ENCODE peak calls at places on chromosomes 6 and 20, in four cellular contexts. One of them, this sample, is unnamed.

GRCh38 chr6:72580281-72580940 is 41.5 kb upstream of the KCNQ5 start:
- DNase-seq in H9: peak; percentile 33
- DNase-seq in WTC11: peak; percentile 23
- DNase-seq in CD8-positive, alpha-beta T cell: no peak
- DNase-seq in this sample: no peak

GRCh38 chr20:16241911-16242310 is 331.3 kb downstream of the KIF16B start:
- DNase-seq in H9: no peak
- DNase-seq in WTC11: no peak
- DNase-seq in CD8-positive, alpha-beta T cell: no peak
- DNase-seq in this sample: no peak

GRCh38 chr6:16836186-16836981 is 75.1 kb upstream of the ATXN1 start:
- DNase-seq in H9: no peak
- DNase-seq in WTC11: no peak
- DNase-seq in CD8-positive, alpha-beta T cell: no peak
- DNase-seq in this sample: no peak

GRCh38 chr20:40739841-40740240 is 50.8 kb upstream of the MAFB start:
- DNase-seq in H9: no peak
- DNase-seq in WTC11: no peak
- DNase-seq in CD8-positive, alpha-beta T cell: no peak
- DNase-seq in this sample: no peak

GRCh38 chr6:95185874-95186273 is 391.5 kb upstream of the MANEA start:
- DNase-seq in H9: no peak
- DNase-seq in WTC11: no peak
- DNase-seq in CD8-positive, alpha-beta T cell: no peak
- DNase-seq in this sample: no peak

GRCh38 chr6:55963301-55963700 is 87.9 kb upstream of the BMP5 start:
- DNase-seq in H9: no peak
- DNase-seq in WTC11: peak; percentile 35
- DNase-seq in CD8-positive, alpha-beta T cell: no peak
- DNase-seq in this sample: no peak

GRCh38 chr6:127083231-127084015 is 35.0 kb upstream of the RSPO3 start:
- DNase-seq in H9: no peak
- DNase-seq in WTC11: no peak
- DNase-seq in CD8-positive, alpha-beta T cell: no peak
- DNase-seq in this sample: no peak

GRCh38 chr6:165562421-165563090 is 100.5 kb downstream of the PDE10A start:
- DNase-seq in H9: no peak
- DNase-seq in WTC11: no peak
- DNase-seq in CD8-positive, alpha-beta T cell: no peak
- DNase-seq in this sample: no peak

GRCh38 chr6:30075094-30075986 is at the start of gene RNF39:
- DNase-seq in H9: no peak
- DNase-seq in WTC11: peak; percentile 83
- DNase-seq in CD8-positive, alpha-beta T cell: no peak
- DNase-seq in this sample: no peak

GRCh38 chr6:45566882-45567281 is 189.1 kb upstream of the SUPT3H start:
- DNase-seq in H9: peak; percentile 31
- DNase-seq in WTC11: no peak
- DNase-seq in CD8-positive, alpha-beta T cell: no peak
- DNase-seq in this sample: no peak

GRCh38 chr20:57440678-57441509 is 49.7 kb downstream of the RBM38 start:
- DNase-seq in H9: peak; percentile 53
- DNase-seq in WTC11: peak; percentile 25
- DNase-seq in CD8-positive, alpha-beta T cell: no peak
- DNase-seq in this sample: no peak

GRCh38 chr6:16273266-16273665 is 34.9 kb downstream of the GMPR start:
- DNase-seq in H9: no peak
- DNase-seq in WTC11: no peak
- DNase-seq in CD8-positive, alpha-beta T cell: no peak
- DNase-seq in this sample: no peak

GRCh38 chr6:144655376-144655775 is 370.2 kb downstream of the UTRN start:
- DNase-seq in H9: no peak
- DNase-seq in WTC11: no peak
- DNase-seq in CD8-positive, alpha-beta T cell: no peak
- DNase-seq in this sample: no peak

GRCh38 chr6:85464722-85465150 is 14.9 kb downstream of the NT5E start:
- DNase-seq in H9: no peak
- DNase-seq in WTC11: no peak
- DNase-seq in CD8-positive, alpha-beta T cell: peak; percentile 41
- DNase-seq in this sample: no peak

GRCh38 chr6:35496851-35497570 is at the start of gene TEAD3:
- DNase-seq in H9: peak; percentile 82
- DNase-seq in WTC11: peak; percentile 89
- DNase-seq in CD8-positive, alpha-beta T cell: peak; percentile 33
- DNase-seq in this sample: peak; percentile 73

GRCh38 chr6:115982453-115982852 is 78.2 kb downstream of the FRK start:
- DNase-seq in H9: no peak
- DNase-seq in WTC11: no peak
- DNase-seq in CD8-positive, alpha-beta T cell: no peak
- DNase-seq in this sample: no peak

GRCh38 chr6:143276436-143276835 is 174.1 kb downstream of the ADAT2 start:
- DNase-seq in H9: no peak
- DNase-seq in WTC11: no peak
- DNase-seq in CD8-positive, alpha-beta T cell: no peak
- DNase-seq in this sample: no peak

GRCh38 chr6:108361312-108361932 is 66.6 kb downstream of the AFG1L start:
- DNase-seq in H9: no peak
- DNase-seq in WTC11: no peak
- DNase-seq in CD8-positive, alpha-beta T cell: no peak
- DNase-seq in this sample: no peak

GRCh38 chr6:44229376-44230033 is 6.1 kb downstream of the SLC29A1 start:
- DNase-seq in H9: no peak
- DNase-seq in WTC11: no peak
- DNase-seq in CD8-positive, alpha-beta T cell: no peak
- DNase-seq in this sample: no peak

GRCh38 chr6:169620171-169621125 is 81.4 kb downstream of the WDR27 start:
- DNase-seq in H9: no peak
- DNase-seq in WTC11: no peak
- DNase-seq in CD8-positive, alpha-beta T cell: no peak
- DNase-seq in this sample: no peak

GRCh38 chr20:3714092-3714491 is 1.7 kb upstream of the SIGLEC1 start:
- DNase-seq in H9: peak; percentile 17
- DNase-seq in WTC11: no peak
- DNase-seq in CD8-positive, alpha-beta T cell: no peak
- DNase-seq in this sample: no peak

GRCh38 chr20:17530716-17531536 is at the start of gene BFSP1:
- DNase-seq in H9: peak; percentile 72
- DNase-seq in WTC11: peak; percentile 74
- DNase-seq in CD8-positive, alpha-beta T cell: peak; percentile 53
- DNase-seq in this sample: peak; percentile 19

GRCh38 chr20:47389867-47390347 is 33.4 kb upstream of the ZMYND8 start:
- DNase-seq in H9: no peak
- DNase-seq in WTC11: no peak
- DNase-seq in CD8-positive, alpha-beta T cell: no peak
- DNase-seq in this sample: no peak

GRCh38 chr6:38012573-38012972 is 193.0 kb downstream of the ZFAND3 start:
- DNase-seq in H9: no peak
- DNase-seq in WTC11: peak; percentile 17
- DNase-seq in CD8-positive, alpha-beta T cell: peak; percentile 20
- DNase-seq in this sample: no peak

GRCh38 chr6:89310929-89311328 is 4.2 kb downstream of the GABRR2 start:
- DNase-seq in H9: no peak
- DNase-seq in WTC11: no peak
- DNase-seq in CD8-positive, alpha-beta T cell: no peak
- DNase-seq in this sample: no peak

GRCh38 chr6:116764961-116765841 is at the start of gene FAM162B:
- DNase-seq in H9: peak; percentile 79
- DNase-seq in WTC11: peak; percentile 67
- DNase-seq in CD8-positive, alpha-beta T cell: no peak
- DNase-seq in this sample: no peak

GRCh38 chr6:77620290-77620882 is 32.5 kb upstream of the MEI4 start:
- DNase-seq in H9: peak; percentile 33
- DNase-seq in WTC11: peak; percentile 34
- DNase-seq in CD8-positive, alpha-beta T cell: no peak
- DNase-seq in this sample: no peak
- TF ChIP-seq CTCF in H9: peak; percentile 77
- TF ChIP-seq CTCF in WTC11: peak; percentile 40
- TF ChIP-seq CTCF in CD8-positive, alpha-beta T cell: no peak
- TF ChIP-seq CTCF in this sample: no peak

GRCh38 chr6:50608421-50608820 is 104.9 kb upstream of the TFAP2D start:
- DNase-seq in H9: no peak
- DNase-seq in WTC11: no peak
- DNase-seq in CD8-positive, alpha-beta T cell: no peak
- DNase-seq in this sample: no peak

GRCh38 chr6:50610562-50610961 is 102.8 kb upstream of the TFAP2D start:
- DNase-seq in H9: no peak
- DNase-seq in WTC11: no peak
- DNase-seq in CD8-positive, alpha-beta T cell: no peak
- DNase-seq in this sample: no peak
- TF ChIP-seq CTCF in H9: peak; percentile 56
- TF ChIP-seq CTCF in WTC11: no peak
- TF ChIP-seq CTCF in CD8-positive, alpha-beta T cell: no peak
- TF ChIP-seq CTCF in this sample: no peak

GRCh38 chr20:34824861-34825529 is 456 bp downstream of the NCOA6 start:
- DNase-seq in H9: peak; percentile 77
- DNase-seq in WTC11: peak; percentile 78
- DNase-seq in CD8-positive, alpha-beta T cell: peak; percentile 72
- DNase-seq in this sample: peak; percentile 67
- TF ChIP-seq CTCF in H9: peak; percentile 23
- TF ChIP-seq CTCF in WTC11: no peak
- TF ChIP-seq CTCF in CD8-positive, alpha-beta T cell: no peak
- TF ChIP-seq CTCF in this sample: no peak

GRCh38 chr20:5328228-5328627 is 11.5 kb upstream of the PROKR2 start:
- DNase-seq in H9: no peak
- DNase-seq in WTC11: no peak
- DNase-seq in CD8-positive, alpha-beta T cell: no peak
- DNase-seq in this sample: no peak

DNA sequence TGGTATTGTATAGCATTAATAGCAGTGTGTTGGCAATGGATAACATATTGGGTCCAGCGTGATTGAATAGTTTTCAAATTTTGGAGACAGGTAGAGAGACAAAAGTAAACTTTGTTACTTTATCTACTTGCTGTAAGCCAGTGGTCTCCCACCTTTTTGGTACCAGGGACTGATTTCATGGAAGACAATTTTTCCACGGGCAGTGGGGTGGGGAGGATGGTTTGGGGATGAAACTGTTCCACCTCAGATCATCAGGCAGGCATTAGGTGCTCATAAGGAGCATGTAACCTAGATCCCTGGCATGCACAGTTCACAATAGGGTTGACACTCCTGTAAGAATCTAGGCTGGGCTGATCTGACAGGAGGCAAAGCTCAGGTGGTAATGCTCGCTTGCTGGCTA is 14.6 kb upstream of the PROKR2 start:
- DNase-seq in H9: no peak
- DNase-seq in WTC11: no peak
- DNase-seq in CD8-positive, alpha-beta T cell: no peak
- DNase-seq in this sample: no peak
- TF ChIP-seq CTCF in H9: no peak
- TF ChIP-seq CTCF in WTC11: no peak
- TF ChIP-seq CTCF in CD8-positive, alpha-beta T cell: no peak
- TF ChIP-seq CTCF in this sample: no peak

GRCh38 chr20:9353180-9353915 is 161.0 kb upstream of the LAMP5 start:
- DNase-seq in H9: no peak
- DNase-seq in WTC11: no peak
- DNase-seq in CD8-positive, alpha-beta T cell: no peak
- DNase-seq in this sample: no peak
- TF ChIP-seq CTCF in H9: no peak
- TF ChIP-seq CTCF in WTC11: no peak
- TF ChIP-seq CTCF in CD8-positive, alpha-beta T cell: no peak
- TF ChIP-seq CTCF in this sample: no peak

GRCh38 chr6:105952762-105953700 is 133.1 kb upstream of the PRDM1 start:
- DNase-seq in H9: no peak
- DNase-seq in WTC11: no peak
- DNase-seq in CD8-positive, alpha-beta T cell: no peak
- DNase-seq in this sample: no peak

GRCh38 chr6:105952326-105952725 is 133.8 kb upstream of the PRDM1 start:
- DNase-seq in H9: no peak
- DNase-seq in WTC11: no peak
- DNase-seq in CD8-positive, alpha-beta T cell: no peak
- DNase-seq in this sample: no peak

GRCh38 chr6:105951322-105951721 is 134.8 kb upstream of the PRDM1 start:
- DNase-seq in H9: no peak
- DNase-seq in WTC11: no peak
- DNase-seq in CD8-positive, alpha-beta T cell: no peak
- DNase-seq in this sample: no peak

GRCh38 chr6:105954148-105954547 is 132.0 kb upstream of the PRDM1 start:
- DNase-seq in H9: no peak
- DNase-seq in WTC11: no peak
- DNase-seq in CD8-positive, alpha-beta T cell: no peak
- DNase-seq in this sample: no peak

GRCh38 chr6:105949939-105950582 is 136.1 kb upstream of the PRDM1 start:
- DNase-seq in H9: peak; percentile 41
- DNase-seq in WTC11: peak; percentile 30
- DNase-seq in CD8-positive, alpha-beta T cell: no peak
- DNase-seq in this sample: no peak
- TF ChIP-seq CTCF in H9: no peak
- TF ChIP-seq CTCF in WTC11: no peak
- TF ChIP-seq CTCF in CD8-positive, alpha-beta T cell: no peak
- TF ChIP-seq CTCF in this sample: no peak

GRCh38 chr6:12369781-12370262 is 79.7 kb downstream of the EDN1 start:
- DNase-seq in H9: no peak
- DNase-seq in WTC11: no peak
- DNase-seq in CD8-positive, alpha-beta T cell: no peak
- DNase-seq in this sample: no peak
- TF ChIP-seq CTCF in H9: no peak
- TF ChIP-seq CTCF in WTC11: no peak
- TF ChIP-seq CTCF in CD8-positive, alpha-beta T cell: no peak
- TF ChIP-seq CTCF in this sample: no peak